ENCODE peak calls at places on chromosomes 1 and 21, in four cellular contexts. N is mesendoderm, H is fibroblast of lung, V is ascending aorta. J is an unnamed sample.
A peak's percentile ranks its signal among the peaks of the same experiment; 100 is the strongest.

GRCh38 chr1:115507256-115507589 is 134.5 kb upstream of the VANGL1 start:
- DNase-seq in N (peak; percentile 82), V (no peak), H (peak; percentile 67), J (no peak)

GRCh38 chr21:34576043-34576466 is 38.9 kb downstream of the RCAN1 start:
- DNase-seq in V (no peak), N (no peak), H (peak; percentile 37), J (no peak)

GRCh38 chr1:40049745-40050144 is 9.2 kb downstream of the CAP1 start:
- DNase-seq in N (no peak), V (no peak), H (peak; percentile 72), J (no peak)

GRCh38 chr1:164855930-164856329 is 296.9 kb downstream of the PBX1 start:
- DNase-seq in H (no peak), N (peak; percentile 60), V (no peak), J (no peak)

GRCh38 chr21:44372616-44373015 is 19.2 kb downstream of the TRPM2 start:
- DNase-seq in N (no peak), V (no peak), H (no peak), J (no peak)

GRCh38 chr1:173002891-173003582 is 47.7 kb downstream of the TNFSF18 start:
- DNase-seq in H (peak; percentile 80), V (no peak), N (no peak), J (no peak)

GRCh38 chr1:181577475-181577874 is 94.2 kb downstream of the CACNA1E start:
- DNase-seq in V (no peak), N (no peak), H (no peak), J (no peak)

GRCh38 chr21:8993943-8994639 is 1527.3 kb upstream of the TPTE start:
- DNase-seq in V (no peak), N (no peak), H (peak; percentile 40), J (no peak)

GRCh38 chr1:22518379-22518778 is 44.9 kb upstream of the EPHA8 start:
- DNase-seq in V (no peak), H (no peak), N (no peak), J (no peak)

GRCh38 chr1:9125325-9125724 is 3.6 kb downstream of the GPR157 start:
- DNase-seq in N (no peak), V (no peak), H (no peak), J (no peak)

GRCh38 chr1:204014336-204014735 is 58.6 kb upstream of the SOX13 start:
- DNase-seq in N (no peak), V (no peak), H (no peak), J (no peak)

GRCh38 chr1:229544587-229544986 is 13.9 kb downstream of the ABCB10 start:
- DNase-seq in V (no peak), H (no peak), N (no peak), J (no peak)

GRCh38 chr1:204829133-204829532 is 41.5 kb upstream of the NFASC start:
- DNase-seq in H (no peak), N (no peak), V (no peak), J (no peak)

GRCh38 chr1:97759078-97759477 is 161.8 kb downstream of the DPYD start:
- DNase-seq in V (no peak), N (no peak), H (peak; percentile 40), J (no peak)

GRCh38 chr1:12469493-12469892 is 148.5 kb downstream of the DHRS3 start:
- DNase-seq in N (no peak), H (no peak), V (no peak), J (no peak)

GRCh38 chr1:229428256-229428655 is 5.6 kb downstream of the ACTA1 start:
- DNase-seq in H (no peak), N (no peak), V (no peak), J (no peak)

DNA sequence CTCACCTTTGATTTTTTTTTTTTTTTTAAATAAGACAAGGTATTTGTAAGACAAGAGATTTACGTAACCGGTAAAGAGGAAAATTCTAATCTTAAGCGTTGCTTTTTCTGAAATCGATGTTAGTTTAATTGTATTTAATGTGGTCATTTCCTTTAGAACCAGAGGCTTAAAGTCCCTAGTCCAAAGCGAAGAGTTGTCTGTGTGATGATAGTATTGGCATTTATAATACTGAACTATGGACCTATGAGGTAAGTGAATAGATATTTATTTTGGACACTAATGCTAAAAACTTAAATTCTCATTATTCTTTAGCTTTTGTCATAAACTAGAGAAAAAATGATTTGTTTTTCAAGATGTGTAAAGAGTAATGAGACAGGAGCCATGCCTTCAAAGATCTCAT is 54.8 kb downstream of the ATF6 start:
- DNase-seq in H (no peak), N (no peak), V (no peak), J (no peak)
- H3K4me3 ChIP-seq in H (no peak overlapping the region), N (no peak overlapping the region), V (no peak overlapping the region), J (no peak overlapping the region)

GRCh38 chr1:220877348-220878095 is 1.7 kb upstream of the HLX start:
- DNase-seq in N (peak; percentile 70), V (no peak), H (no peak), J (no peak)

GRCh38 chr1:220879509-220880366 is 495 bp downstream of the HLX start:
- DNase-seq in N (peak; percentile 71), V (no peak), H (peak; percentile 56), J (no peak)

GRCh38 chr1:220876511-220877347 is 2.5 kb upstream of the HLX start:
- DNase-seq in V (no peak), N (peak; percentile 83), H (peak; percentile 32), J (peak; percentile 51)

GRCh38 chr1:220879090-220879508 is at the start of gene HLX:
- DNase-seq in H (peak; percentile 89), V (peak; percentile 64), N (peak; percentile 91), J (peak; percentile 85)

GRCh38 chr1:220878223-220879081 is 791 bp upstream of the HLX start:
- DNase-seq in H (no peak), V (no peak), N (peak; percentile 54), J (no peak)
- H3K4me3 ChIP-seq in H (peak overlapping the region; percentile 66), V (peak overlapping the region; percentile 83), N (peak overlapping the region; percentile 46), J (peak overlapping the region; percentile 81)

GRCh38 chr1:27527857-27528700 is 38.1 kb upstream of the WASF2 start:
- DNase-seq in V (no peak), N (peak; percentile 59), H (no peak), J (no peak)

GRCh38 chr1:27528701-27529637 is 39.0 kb upstream of the WASF2 start:
- DNase-seq in V (no peak), N (peak; percentile 64), H (peak; percentile 52), J (peak; percentile 86)

GRCh38 chr1:27525296-27526271 is 35.6 kb upstream of the WASF2 start:
- DNase-seq in H (no peak), N (peak; percentile 78), V (no peak), J (peak; percentile 42)

GRCh38 chr1:27527223-27527856 is 37.4 kb upstream of the WASF2 start:
- DNase-seq in V (no peak), N (peak; percentile 97), H (no peak), J (peak; percentile 56)

DNA sequence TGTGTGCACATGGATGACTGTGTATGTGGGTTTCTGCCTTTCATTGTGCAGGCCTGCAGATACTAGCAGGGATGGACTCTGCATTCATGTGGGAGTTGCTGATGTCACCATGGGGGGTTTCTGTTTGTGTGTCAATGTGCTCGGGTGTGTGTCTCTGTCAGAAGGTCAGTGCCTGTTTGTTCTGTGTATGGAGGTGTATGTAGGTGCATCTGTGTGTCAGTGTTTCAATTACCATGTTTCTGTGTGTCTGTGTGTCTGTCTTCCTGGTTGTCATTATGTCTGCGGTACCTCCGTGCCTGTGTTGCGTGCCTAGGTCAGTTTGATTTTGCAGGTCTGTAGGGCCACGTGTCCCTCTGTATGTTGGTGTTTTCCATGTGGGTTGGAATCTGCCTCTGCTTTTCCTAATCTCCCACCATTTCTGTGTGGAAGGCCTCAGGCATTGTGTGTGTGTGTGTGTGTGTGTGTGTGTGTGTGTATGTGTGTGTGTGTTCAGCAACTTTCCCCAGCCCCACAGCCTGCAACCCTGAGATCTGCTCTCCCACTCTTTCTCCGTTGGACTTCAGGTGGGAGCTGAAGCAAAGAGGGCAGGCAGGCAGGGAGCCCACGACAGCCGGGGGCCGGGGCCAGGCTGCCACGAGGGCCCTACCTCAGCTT is 36.7 kb upstream of the WASF2 start:
- DNase-seq in N (no peak), H (no peak), V (no peak), J (no peak)
- H3K4me3 ChIP-seq in N (no peak overlapping the region), H (peak overlapping the region; percentile 41), V (no peak overlapping the region), J (no peak overlapping the region)

GRCh38 chr21:17900281-17900989 is 81.3 kb upstream of the C21orf91 start:
- DNase-seq in N (peak; percentile 77), V (no peak), H (no peak), J (no peak)
- H3K4me3 ChIP-seq in N (no peak overlapping the region), V (no peak overlapping the region), H (no peak overlapping the region), J (no peak overlapping the region)

GRCh38 chr1:226940806-226941067 is 643 bp downstream of the COQ8A start:
- DNase-seq in N (no peak), V (no peak), H (no peak), J (no peak)
- H3K4me3 ChIP-seq in N (peak overlapping the region; percentile 29), V (peak overlapping the region; percentile 93), H (peak overlapping the region; percentile 71), J (peak overlapping the region; percentile 94)

DNA sequence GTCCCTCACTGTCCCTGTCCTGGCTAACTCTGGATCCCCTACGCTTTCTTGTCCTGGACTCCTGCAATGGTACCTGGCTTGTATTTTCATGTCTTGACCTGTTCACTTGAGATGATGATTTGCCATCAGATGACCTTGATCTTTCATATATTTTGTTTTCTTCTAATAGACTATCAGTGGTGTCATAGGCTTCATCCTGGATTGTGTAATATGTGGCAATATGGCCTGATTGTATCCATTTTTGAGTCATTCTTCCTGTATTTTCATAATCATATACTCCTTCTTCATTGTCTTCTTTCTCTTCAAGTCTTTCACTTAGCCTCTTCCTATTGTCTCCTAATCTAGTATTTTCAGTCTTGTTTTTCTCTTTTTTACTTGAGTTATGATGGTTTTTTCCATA is 11.1 kb downstream of the FLG start:
- DNase-seq in N (no peak), V (no peak), H (no peak), J (no peak)
- H3K4me3 ChIP-seq in N (no peak overlapping the region), V (no peak overlapping the region), H (no peak overlapping the region), J (no peak overlapping the region)

DNA sequence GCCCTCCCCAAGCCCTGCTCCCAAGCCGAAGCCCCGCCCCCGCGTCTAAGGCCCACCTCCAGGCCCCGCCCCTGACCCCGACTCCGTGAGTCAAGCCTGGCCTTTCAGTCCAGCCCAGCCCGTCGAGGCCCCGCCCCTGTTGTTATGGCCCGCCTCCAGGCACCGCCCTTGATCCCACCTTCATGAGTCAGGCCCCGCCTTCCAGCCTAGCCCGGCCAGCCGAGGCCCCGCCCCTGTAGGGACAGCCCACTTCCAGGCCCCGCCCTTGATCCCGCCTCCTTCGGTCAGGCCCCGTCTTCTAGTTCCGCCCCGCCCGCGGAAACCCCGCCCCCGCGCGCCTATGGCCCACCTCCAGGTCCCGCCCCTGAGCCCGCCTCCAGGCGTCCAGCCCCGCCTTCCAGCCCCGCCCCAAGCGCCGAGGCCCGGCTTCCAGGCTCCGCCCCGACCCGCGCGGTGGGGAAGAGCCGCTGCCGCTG is 247 bp upstream of the DOP1B start:
- DNase-seq in H (peak; percentile 95), N (peak; percentile 99), V (peak; percentile 98), J (peak; percentile 99)
- H3K4me3 ChIP-seq in H (peak overlapping the region; percentile 57), N (no peak overlapping the region), V (peak overlapping the region; percentile 95), J (peak overlapping the region; percentile 83)

J was measured in tibial nerve.